ENCODE peak calls at places on chromosomes 16 and 17, in six cellular contexts. One of them, this sample, is unnamed.
A peak's percentile ranks its signal among the peaks of the same experiment; 100 is the strongest.

GRCh38 chr16:50251375-50252081 is 14.8 kb upstream of the ADCY7 start:
- DNase-seq in RCC 7860: peak; percentile 94
- DNase-seq in activated naive CD8-positive, alpha-beta T cell treated with anti-CD3 and anti-CD28 coated beads, Interleukin-2, amount 10 ng/mL, durations not matched to agents 7 days and 5 days: no peak
- DNase-seq in IMR-90: peak; percentile 91
- DNase-seq in kidney tubule cell: peak; percentile 56
- DNase-seq in stromal cell of bone marrow: peak; percentile 82
- DNase-seq in this sample: peak; percentile 96

GRCh38 chr17:49234509-49235080 is 4.0 kb upstream of the PHOSPHO1 start:
- DNase-seq in RCC 7860: no peak
- DNase-seq in activated naive CD8-positive, alpha-beta T cell treated with anti-CD3 and anti-CD28 coated beads, Interleukin-2, amount 10 ng/mL, durations not matched to agents 7 days and 5 days: no peak
- DNase-seq in IMR-90: no peak
- DNase-seq in kidney tubule cell: no peak
- DNase-seq in stromal cell of bone marrow: no peak
- DNase-seq in this sample: no peak

GRCh38 chr16:70454221-70455034 is at the start of gene FCSK:
- DNase-seq in RCC 7860: peak; percentile 75
- DNase-seq in activated naive CD8-positive, alpha-beta T cell treated with anti-CD3 and anti-CD28 coated beads, Interleukin-2, amount 10 ng/mL, durations not matched to agents 7 days and 5 days: peak; percentile 83
- DNase-seq in IMR-90: peak; percentile 60
- DNase-seq in kidney tubule cell: peak; percentile 80
- DNase-seq in stromal cell of bone marrow: peak; percentile 39
- DNase-seq in this sample: peak; percentile 36

GRCh38 chr16:82301108-82301755 is 131.2 kb upstream of the MPHOSPH6 start:
- DNase-seq in RCC 7860: no peak
- DNase-seq in activated naive CD8-positive, alpha-beta T cell treated with anti-CD3 and anti-CD28 coated beads, Interleukin-2, amount 10 ng/mL, durations not matched to agents 7 days and 5 days: no peak
- DNase-seq in IMR-90: no peak
- DNase-seq in kidney tubule cell: no peak
- DNase-seq in stromal cell of bone marrow: no peak
- DNase-seq in this sample: no peak

GRCh38 chr16:11292076-11292748 is 11.1 kb upstream of the PRM1 start:
- DNase-seq in RCC 7860: no peak
- DNase-seq in activated naive CD8-positive, alpha-beta T cell treated with anti-CD3 and anti-CD28 coated beads, Interleukin-2, amount 10 ng/mL, durations not matched to agents 7 days and 5 days: no peak
- DNase-seq in IMR-90: no peak
- DNase-seq in kidney tubule cell: no peak
- DNase-seq in stromal cell of bone marrow: no peak
- DNase-seq in this sample: no peak

GRCh38 chr17:43020789-43021738 is 1.1 kb downstream of the VAT1 start:
- DNase-seq in RCC 7860: peak; percentile 55
- DNase-seq in activated naive CD8-positive, alpha-beta T cell treated with anti-CD3 and anti-CD28 coated beads, Interleukin-2, amount 10 ng/mL, durations not matched to agents 7 days and 5 days: no peak
- DNase-seq in IMR-90: peak; percentile 50
- DNase-seq in kidney tubule cell: peak; percentile 77
- DNase-seq in stromal cell of bone marrow: peak; percentile 75
- DNase-seq in this sample: peak; percentile 39

GRCh38 chr17:61323015-61323379 is 76.6 kb upstream of the TBX2 start:
- DNase-seq in RCC 7860: no peak
- DNase-seq in activated naive CD8-positive, alpha-beta T cell treated with anti-CD3 and anti-CD28 coated beads, Interleukin-2, amount 10 ng/mL, durations not matched to agents 7 days and 5 days: no peak
- DNase-seq in IMR-90: no peak
- DNase-seq in kidney tubule cell: no peak
- DNase-seq in stromal cell of bone marrow: no peak
- DNase-seq in this sample: no peak

GRCh38 chr16:2015117-2015946 is 4.3 kb upstream of the NPW start:
- DNase-seq in RCC 7860: no peak
- DNase-seq in activated naive CD8-positive, alpha-beta T cell treated with anti-CD3 and anti-CD28 coated beads, Interleukin-2, amount 10 ng/mL, durations not matched to agents 7 days and 5 days: no peak
- DNase-seq in IMR-90: peak; percentile 47
- DNase-seq in kidney tubule cell: no peak
- DNase-seq in stromal cell of bone marrow: no peak
- DNase-seq in this sample: no peak

GRCh38 chr17:71427801-71428200 is 693.0 kb upstream of the SOX9 start:
- DNase-seq in RCC 7860: no peak
- DNase-seq in activated naive CD8-positive, alpha-beta T cell treated with anti-CD3 and anti-CD28 coated beads, Interleukin-2, amount 10 ng/mL, durations not matched to agents 7 days and 5 days: no peak
- DNase-seq in IMR-90: no peak
- DNase-seq in kidney tubule cell: no peak
- DNase-seq in stromal cell of bone marrow: no peak
- DNase-seq in this sample: no peak

GRCh38 chr16:12010388-12011251 is 34.1 kb downstream of the SNX29 start:
- DNase-seq in RCC 7860: no peak
- DNase-seq in activated naive CD8-positive, alpha-beta T cell treated with anti-CD3 and anti-CD28 coated beads, Interleukin-2, amount 10 ng/mL, durations not matched to agents 7 days and 5 days: no peak
- DNase-seq in IMR-90: no peak
- DNase-seq in kidney tubule cell: no peak
- DNase-seq in stromal cell of bone marrow: peak; percentile 36
- DNase-seq in this sample: no peak

GRCh38 chr17:10649031-10649430 is 8.1 kb downstream of the MYH3 start:
- DNase-seq in RCC 7860: no peak
- DNase-seq in activated naive CD8-positive, alpha-beta T cell treated with anti-CD3 and anti-CD28 coated beads, Interleukin-2, amount 10 ng/mL, durations not matched to agents 7 days and 5 days: no peak
- DNase-seq in IMR-90: peak; percentile 59
- DNase-seq in kidney tubule cell: no peak
- DNase-seq in stromal cell of bone marrow: peak; percentile 35
- DNase-seq in this sample: peak; percentile 49

GRCh38 chr17:280901-281300 is 71.7 kb downstream of the RPH3AL start:
- DNase-seq in RCC 7860: no peak
- DNase-seq in activated naive CD8-positive, alpha-beta T cell treated with anti-CD3 and anti-CD28 coated beads, Interleukin-2, amount 10 ng/mL, durations not matched to agents 7 days and 5 days: no peak
- DNase-seq in IMR-90: no peak
- DNase-seq in kidney tubule cell: no peak
- DNase-seq in stromal cell of bone marrow: no peak
- DNase-seq in this sample: no peak

GRCh38 chr16:20504418-20504817 is 53.1 kb downstream of the ACSM2A start:
- DNase-seq in RCC 7860: no peak
- DNase-seq in activated naive CD8-positive, alpha-beta T cell treated with anti-CD3 and anti-CD28 coated beads, Interleukin-2, amount 10 ng/mL, durations not matched to agents 7 days and 5 days: no peak
- DNase-seq in IMR-90: no peak
- DNase-seq in kidney tubule cell: no peak
- DNase-seq in stromal cell of bone marrow: no peak
- DNase-seq in this sample: no peak

GRCh38 chr17:3535253-3535995 is 22.2 kb downstream of the TRPV3 start:
- DNase-seq in RCC 7860: no peak
- DNase-seq in activated naive CD8-positive, alpha-beta T cell treated with anti-CD3 and anti-CD28 coated beads, Interleukin-2, amount 10 ng/mL, durations not matched to agents 7 days and 5 days: peak; percentile 75
- DNase-seq in IMR-90: peak; percentile 62
- DNase-seq in kidney tubule cell: peak; percentile 63
- DNase-seq in stromal cell of bone marrow: peak; percentile 53
- DNase-seq in this sample: peak; percentile 64

GRCh38 chr17:56125830-56126819 is 27.1 kb upstream of the ANKFN1 start:
- DNase-seq in RCC 7860: no peak
- DNase-seq in activated naive CD8-positive, alpha-beta T cell treated with anti-CD3 and anti-CD28 coated beads, Interleukin-2, amount 10 ng/mL, durations not matched to agents 7 days and 5 days: no peak
- DNase-seq in IMR-90: peak; percentile 74
- DNase-seq in kidney tubule cell: peak; percentile 52
- DNase-seq in stromal cell of bone marrow: peak; percentile 36
- DNase-seq in this sample: peak; percentile 40

GRCh38 chr17:14209215-14209614 is 27.4 kb downstream of the CDRT15 start:
- DNase-seq in RCC 7860: no peak
- DNase-seq in activated naive CD8-positive, alpha-beta T cell treated with anti-CD3 and anti-CD28 coated beads, Interleukin-2, amount 10 ng/mL, durations not matched to agents 7 days and 5 days: no peak
- DNase-seq in IMR-90: peak; percentile 17
- DNase-seq in kidney tubule cell: no peak
- DNase-seq in stromal cell of bone marrow: no peak
- DNase-seq in this sample: no peak

GRCh38 chr17:62562656-62563055 is 64.8 kb upstream of the MRC2 start:
- DNase-seq in RCC 7860: peak; percentile 52
- DNase-seq in activated naive CD8-positive, alpha-beta T cell treated with anti-CD3 and anti-CD28 coated beads, Interleukin-2, amount 10 ng/mL, durations not matched to agents 7 days and 5 days: no peak
- DNase-seq in IMR-90: peak; percentile 68
- DNase-seq in kidney tubule cell: peak; percentile 57
- DNase-seq in stromal cell of bone marrow: peak; percentile 50
- DNase-seq in this sample: peak; percentile 48

GRCh38 chr17:81397314-81398169 is 2.3 kb downstream of the BAHCC1 start:
- DNase-seq in RCC 7860: no peak
- DNase-seq in activated naive CD8-positive, alpha-beta T cell treated with anti-CD3 and anti-CD28 coated beads, Interleukin-2, amount 10 ng/mL, durations not matched to agents 7 days and 5 days: no peak
- DNase-seq in IMR-90: peak; percentile 62
- DNase-seq in kidney tubule cell: peak; percentile 70
- DNase-seq in stromal cell of bone marrow: no peak
- DNase-seq in this sample: no peak

GRCh38 chr17:40071720-40072480 is 9.1 kb downstream of the THRA start:
- DNase-seq in RCC 7860: no peak
- DNase-seq in activated naive CD8-positive, alpha-beta T cell treated with anti-CD3 and anti-CD28 coated beads, Interleukin-2, amount 10 ng/mL, durations not matched to agents 7 days and 5 days: no peak
- DNase-seq in IMR-90: no peak
- DNase-seq in kidney tubule cell: peak; percentile 22
- DNase-seq in stromal cell of bone marrow: no peak
- DNase-seq in this sample: no peak

GRCh38 chr17:74873874-74874614 is 1.2 kb upstream of the FDXR start:
- DNase-seq in RCC 7860: peak; percentile 37
- DNase-seq in activated naive CD8-positive, alpha-beta T cell treated with anti-CD3 and anti-CD28 coated beads, Interleukin-2, amount 10 ng/mL, durations not matched to agents 7 days and 5 days: no peak
- DNase-seq in IMR-90: no peak
- DNase-seq in kidney tubule cell: peak; percentile 51
- DNase-seq in stromal cell of bone marrow: no peak
- DNase-seq in this sample: no peak

GRCh38 chr16:56609463-56609921 is 1.1 kb downstream of the MT2A start:
- DNase-seq in RCC 7860: peak; percentile 77
- DNase-seq in activated naive CD8-positive, alpha-beta T cell treated with anti-CD3 and anti-CD28 coated beads, Interleukin-2, amount 10 ng/mL, durations not matched to agents 7 days and 5 days: peak; percentile 49
- DNase-seq in IMR-90: peak; percentile 92
- DNase-seq in kidney tubule cell: peak; percentile 88
- DNase-seq in stromal cell of bone marrow: peak; percentile 70
- DNase-seq in this sample: peak; percentile 83

GRCh38 chr17:1473170-1473569 is 17.1 kb upstream of the CRK start:
- DNase-seq in RCC 7860: no peak
- DNase-seq in activated naive CD8-positive, alpha-beta T cell treated with anti-CD3 and anti-CD28 coated beads, Interleukin-2, amount 10 ng/mL, durations not matched to agents 7 days and 5 days: no peak
- DNase-seq in IMR-90: no peak
- DNase-seq in kidney tubule cell: no peak
- DNase-seq in stromal cell of bone marrow: no peak
- DNase-seq in this sample: no peak

GRCh38 chr17:58335061-58335731 is 6.6 kb upstream of the TSPOAP1 start:
- DNase-seq in RCC 7860: no peak
- DNase-seq in activated naive CD8-positive, alpha-beta T cell treated with anti-CD3 and anti-CD28 coated beads, Interleukin-2, amount 10 ng/mL, durations not matched to agents 7 days and 5 days: peak; percentile 58
- DNase-seq in IMR-90: no peak
- DNase-seq in kidney tubule cell: no peak
- DNase-seq in stromal cell of bone marrow: no peak
- DNase-seq in this sample: no peak

GRCh38 chr17:2814499-2815341 is 18.5 kb downstream of the RAP1GAP2 start:
- DNase-seq in RCC 7860: no peak
- DNase-seq in activated naive CD8-positive, alpha-beta T cell treated with anti-CD3 and anti-CD28 coated beads, Interleukin-2, amount 10 ng/mL, durations not matched to agents 7 days and 5 days: peak; percentile 87
- DNase-seq in IMR-90: no peak
- DNase-seq in kidney tubule cell: no peak
- DNase-seq in stromal cell of bone marrow: no peak
- DNase-seq in this sample: no peak

GRCh38 chr16:16973726-16974125 is 497.0 kb downstream of the XYLT1 start:
- DNase-seq in RCC 7860: no peak
- DNase-seq in activated naive CD8-positive, alpha-beta T cell treated with anti-CD3 and anti-CD28 coated beads, Interleukin-2, amount 10 ng/mL, durations not matched to agents 7 days and 5 days: no peak
- DNase-seq in IMR-90: no peak
- DNase-seq in kidney tubule cell: no peak
- DNase-seq in stromal cell of bone marrow: no peak
- DNase-seq in this sample: no peak

GRCh38 chr16:76265434-76266045 is 11.7 kb upstream of the CNTNAP4 start:
- DNase-seq in RCC 7860: peak; percentile 40
- DNase-seq in activated naive CD8-positive, alpha-beta T cell treated with anti-CD3 and anti-CD28 coated beads, Interleukin-2, amount 10 ng/mL, durations not matched to agents 7 days and 5 days: no peak
- DNase-seq in IMR-90: peak; percentile 1
- DNase-seq in kidney tubule cell: peak; percentile 39
- DNase-seq in stromal cell of bone marrow: no peak
- DNase-seq in this sample: no peak

GRCh38 chr17:79006794-79007503 is 2.6 kb downstream of the CANT1 start:
- DNase-seq in RCC 7860: no peak
- DNase-seq in activated naive CD8-positive, alpha-beta T cell treated with anti-CD3 and anti-CD28 coated beads, Interleukin-2, amount 10 ng/mL, durations not matched to agents 7 days and 5 days: no peak
- DNase-seq in IMR-90: no peak
- DNase-seq in kidney tubule cell: no peak
- DNase-seq in stromal cell of bone marrow: no peak
- DNase-seq in this sample: no peak

GRCh38 chr17:75349589-75349988 is 55.9 kb downstream of the GRB2 start:
- DNase-seq in RCC 7860: no peak
- DNase-seq in activated naive CD8-positive, alpha-beta T cell treated with anti-CD3 and anti-CD28 coated beads, Interleukin-2, amount 10 ng/mL, durations not matched to agents 7 days and 5 days: no peak
- DNase-seq in IMR-90: no peak
- DNase-seq in kidney tubule cell: no peak
- DNase-seq in stromal cell of bone marrow: no peak
- DNase-seq in this sample: no peak

GRCh38 chr16:81376880-81377279 is 62.1 kb downstream of the GAN start:
- DNase-seq in RCC 7860: peak; percentile 32
- DNase-seq in activated naive CD8-positive, alpha-beta T cell treated with anti-CD3 and anti-CD28 coated beads, Interleukin-2, amount 10 ng/mL, durations not matched to agents 7 days and 5 days: no peak
- DNase-seq in IMR-90: no peak
- DNase-seq in kidney tubule cell: peak; percentile 88
- DNase-seq in stromal cell of bone marrow: no peak
- DNase-seq in this sample: peak; percentile 13

GRCh38 chr16:12215302-12216105 is 239.0 kb downstream of the SNX29 start:
- DNase-seq in RCC 7860: no peak
- DNase-seq in activated naive CD8-positive, alpha-beta T cell treated with anti-CD3 and anti-CD28 coated beads, Interleukin-2, amount 10 ng/mL, durations not matched to agents 7 days and 5 days: no peak
- DNase-seq in IMR-90: no peak
- DNase-seq in kidney tubule cell: no peak
- DNase-seq in stromal cell of bone marrow: no peak
- DNase-seq in this sample: no peak

GRCh38 chr16:67598527-67598926 is 36.2 kb downstream of the CTCF start:
- DNase-seq in RCC 7860: no peak
- DNase-seq in activated naive CD8-positive, alpha-beta T cell treated with anti-CD3 and anti-CD28 coated beads, Interleukin-2, amount 10 ng/mL, durations not matched to agents 7 days and 5 days: no peak
- DNase-seq in IMR-90: peak; percentile 54
- DNase-seq in kidney tubule cell: no peak
- DNase-seq in stromal cell of bone marrow: peak; percentile 11
- DNase-seq in this sample: no peak

GRCh38 chr16:81335669-81336068 is 20.9 kb downstream of the GAN start:
- DNase-seq in RCC 7860: no peak
- DNase-seq in activated naive CD8-positive, alpha-beta T cell treated with anti-CD3 and anti-CD28 coated beads, Interleukin-2, amount 10 ng/mL, durations not matched to agents 7 days and 5 days: no peak
- DNase-seq in IMR-90: no peak
- DNase-seq in kidney tubule cell: no peak
- DNase-seq in stromal cell of bone marrow: no peak
- DNase-seq in this sample: no peak

GRCh38 chr16:85134794-85135153 is 22.5 kb upstream of the CIBAR2 start:
- DNase-seq in RCC 7860: no peak
- DNase-seq in activated naive CD8-positive, alpha-beta T cell treated with anti-CD3 and anti-CD28 coated beads, Interleukin-2, amount 10 ng/mL, durations not matched to agents 7 days and 5 days: no peak
- DNase-seq in IMR-90: no peak
- DNase-seq in kidney tubule cell: no peak
- DNase-seq in stromal cell of bone marrow: no peak
- DNase-seq in this sample: no peak

GRCh38 chr17:56939869-56940484 is 20.9 kb downstream of the COIL start:
- DNase-seq in RCC 7860: peak; percentile 54
- DNase-seq in activated naive CD8-positive, alpha-beta T cell treated with anti-CD3 and anti-CD28 coated beads, Interleukin-2, amount 10 ng/mL, durations not matched to agents 7 days and 5 days: no peak
- DNase-seq in IMR-90: peak; percentile 62
- DNase-seq in kidney tubule cell: peak; percentile 66
- DNase-seq in stromal cell of bone marrow: peak; percentile 21
- DNase-seq in this sample: peak; percentile 20

GRCh38 chr16:85944572-85945423 is 45.8 kb downstream of the IRF8 start:
- DNase-seq in RCC 7860: no peak
- DNase-seq in activated naive CD8-positive, alpha-beta T cell treated with anti-CD3 and anti-CD28 coated beads, Interleukin-2, amount 10 ng/mL, durations not matched to agents 7 days and 5 days: no peak
- DNase-seq in IMR-90: no peak
- DNase-seq in kidney tubule cell: no peak
- DNase-seq in stromal cell of bone marrow: no peak
- DNase-seq in this sample: no peak

GRCh38 chr16:50007744-50008143 is 17.3 kb upstream of the CNEP1R1 start:
- DNase-seq in RCC 7860: no peak
- DNase-seq in activated naive CD8-positive, alpha-beta T cell treated with anti-CD3 and anti-CD28 coated beads, Interleukin-2, amount 10 ng/mL, durations not matched to agents 7 days and 5 days: no peak
- DNase-seq in IMR-90: no peak
- DNase-seq in kidney tubule cell: no peak
- DNase-seq in stromal cell of bone marrow: no peak
- DNase-seq in this sample: no peak